ENCODE peak calls at places on chromosomes 13 and 19, in four cellular contexts. One of them, this sample, is unnamed.

GRCh38 chr19:44745386-44745831 is 3.1 kb upstream of the BCL3 start:
- DNase-seq in Calu3: peak; percentile 52
- DNase-seq in Daoy: peak; percentile 91
- DNase-seq in stomach: peak; percentile 57
- DNase-seq in this sample: peak; percentile 88

GRCh38 chr13:111282425-111282824 is 38.0 kb upstream of the TEX29 start:
- DNase-seq in Calu3: no peak
- DNase-seq in Daoy: no peak
- DNase-seq in stomach: no peak
- DNase-seq in this sample: no peak

GRCh38 chr13:110018009-110018408 is 231.6 kb upstream of the IRS2 start:
- DNase-seq in stomach: no peak
- DNase-seq in Calu3: no peak
- DNase-seq in Daoy: peak; percentile 44
- DNase-seq in this sample: peak; percentile 24

GRCh38 chr19:55391702-55392615 is 6.2 kb downstream of the RPL28 start:
- DNase-seq in stomach: no peak
- DNase-seq in Daoy: peak; percentile 46
- DNase-seq in Calu3: no peak
- DNase-seq in this sample: no peak

GRCh38 chr13:110938662-110939421 is 24.0 kb upstream of the ANKRD10 start:
- DNase-seq in Calu3: no peak
- DNase-seq in stomach: no peak
- DNase-seq in Daoy: no peak
- DNase-seq in this sample: no peak

GRCh38 chr13:29861694-29862110 is 11.3 kb upstream of the UBL3 start:
- DNase-seq in stomach: no peak
- DNase-seq in Daoy: peak; percentile 68
- DNase-seq in Calu3: no peak
- DNase-seq in this sample: peak; percentile 91

GRCh38 chr19:46515879-46516350 is 20.2 kb upstream of the PNMA8B start:
- DNase-seq in stomach: no peak
- DNase-seq in Daoy: peak; percentile 35
- DNase-seq in Calu3: peak; percentile 34
- DNase-seq in this sample: peak; percentile 48

GRCh38 chr19:29329460-29330134 is 116.6 kb upstream of the UQCRFS1 start:
- DNase-seq in Daoy: peak; percentile 20
- DNase-seq in stomach: no peak
- DNase-seq in Calu3: no peak
- DNase-seq in this sample: peak; percentile 49

GRCh38 chr13:45073809-45074208 is 46.5 kb upstream of the GTF2F2 start:
- DNase-seq in Daoy: no peak
- DNase-seq in stomach: no peak
- DNase-seq in Calu3: no peak
- DNase-seq in this sample: peak; percentile 2

GRCh38 chr13:106029901-106030300 is 505.6 kb downstream of the EFNB2 start:
- DNase-seq in Daoy: no peak
- DNase-seq in Calu3: no peak
- DNase-seq in stomach: no peak
- DNase-seq in this sample: no peak

GRCh38 chr13:96052655-96053002 is 572 bp downstream of the UGGT2 start:
- DNase-seq in Daoy: peak; percentile 32
- DNase-seq in stomach: no peak
- DNase-seq in Calu3: peak; percentile 4
- DNase-seq in this sample: peak; percentile 46

GRCh38 chr19:5443723-5444122 is 11.5 kb upstream of the ZNRF4 start:
- DNase-seq in Daoy: no peak
- DNase-seq in stomach: no peak
- DNase-seq in Calu3: no peak
- DNase-seq in this sample: no peak

GRCh38 chr13:106118996-106119395 is 416.5 kb downstream of the EFNB2 start:
- DNase-seq in Daoy: no peak
- DNase-seq in Calu3: no peak
- DNase-seq in stomach: no peak
- DNase-seq in this sample: no peak

GRCh38 chr13:27605610-27606200 is 14.6 kb downstream of the LNX2 start:
- DNase-seq in Calu3: no peak
- DNase-seq in stomach: no peak
- DNase-seq in Daoy: no peak
- DNase-seq in this sample: no peak

GRCh38 chr13:94323746-94324408 is 155.6 kb downstream of the DCT start:
- DNase-seq in stomach: no peak
- DNase-seq in Daoy: no peak
- DNase-seq in Calu3: no peak
- DNase-seq in this sample: no peak

GRCh38 chr19:3095375-3096191 is 1.4 kb downstream of the GNA11 start:
- DNase-seq in Daoy: peak; percentile 25
- DNase-seq in Calu3: peak; percentile 5
- DNase-seq in stomach: no peak
- DNase-seq in this sample: no peak

GRCh38 chr19:13137290-13137794 is 12.8 kb downstream of the STX10 start:
- DNase-seq in Calu3: no peak
- DNase-seq in Daoy: no peak
- DNase-seq in stomach: no peak
- DNase-seq in this sample: no peak

GRCh38 chr13:113898391-113898790 is 34.5 kb upstream of the GAS6 start:
- DNase-seq in Daoy: no peak
- DNase-seq in stomach: no peak
- DNase-seq in Calu3: no peak
- DNase-seq in this sample: no peak

GRCh38 chr19:7161292-7161691 is 91.8 kb downstream of the ZNF557 start:
- DNase-seq in Calu3: no peak
- DNase-seq in stomach: no peak
- DNase-seq in Daoy: no peak
- DNase-seq in this sample: no peak

GRCh38 chr19:4908781-4909171 is 525 bp upstream of the UHRF1 start:
- DNase-seq in Daoy: no peak
- DNase-seq in stomach: no peak
- DNase-seq in Calu3: no peak
- DNase-seq in this sample: no peak

GRCh38 chr19:6683971-6684370 is 14.0 kb upstream of the TNFSF14 start:
- DNase-seq in Calu3: no peak
- DNase-seq in Daoy: no peak
- DNase-seq in stomach: no peak
- DNase-seq in this sample: no peak

GRCh38 chr13:73625562-73626339 is 508.5 kb downstream of the KLF12 start:
- DNase-seq in Calu3: no peak
- DNase-seq in Daoy: no peak
- DNase-seq in stomach: no peak
- DNase-seq in this sample: no peak

GRCh38 chr13:68257111-68257842 is 1027.1 kb upstream of the PCDH9 start:
- DNase-seq in stomach: no peak
- DNase-seq in Daoy: no peak
- DNase-seq in Calu3: no peak
- DNase-seq in this sample: no peak

GRCh38 chr13:39596685-39597084 is 6.3 kb downstream of the LHFPL6 start:
- DNase-seq in stomach: no peak
- DNase-seq in Daoy: no peak
- DNase-seq in Calu3: no peak
- DNase-seq in this sample: no peak

GRCh38 chr13:86559915-86560314 is 760.7 kb upstream of the SLITRK6 start:
- DNase-seq in stomach: no peak
- DNase-seq in Calu3: no peak
- DNase-seq in Daoy: no peak
- DNase-seq in this sample: peak; percentile 27